ENCODE peak calls at places on chromosomes 4 and X, in six cellular contexts. V, L, Q, T, E and Z are unnamed samples.

GRCh38 chr4:147355849-147356248 is 125.0 kb upstream of the EDNRA start:
- DNase-seq in T (no peak), L (no peak), E (no peak), V (no peak), Q (no peak), Z (no peak)

GRCh38 chr4:2297606-2298517 is 36.0 kb upstream of the MXD4 start:
- DNase-seq in L (peak), E (no peak), T (no peak), Q (no peak), V (peak), Z (no peak)

GRCh38 chr4:103024996-103025395 is 5.5 kb upstream of the SLC9B1 start:
- DNase-seq in V (no peak), T (no peak), E (no peak), L (no peak), Q (no peak), Z (no peak)

GRCh38 chr4:3382251-3382650 is 59.5 kb upstream of the HGFAC start:
- DNase-seq in Q (no peak), V (no peak), E (peak), L (no peak), T (no peak), Z (no peak)

GRCh38 chr4:86927843-86928395 is 6.9 kb upstream of the AFF1 start:
- DNase-seq in L (peak), E (no peak), V (no peak), T (no peak), Q (no peak), Z (no peak)

GRCh38 chr4:173025131-173025530 is 143.5 kb upstream of the GALNT7 start:
- DNase-seq in E (no peak), L (peak), Q (peak), T (no peak), V (no peak), Z (peak)

GRCh38 chr4:104592894-104593470 is 98.3 kb upstream of the CXXC4 start:
- DNase-seq in E (no peak), Q (no peak), T (no peak), V (no peak), L (no peak), Z (no peak)

GRCh38 chr4:184384056-184384809 is 90.1 kb downstream of the IRF2 start:
- DNase-seq in E (no peak), T (no peak), Q (no peak), L (peak), V (no peak), Z (peak)

GRCh38 chrX:3592184-3592583 is 121.3 kb downstream of the PRKX start:
- DNase-seq in T (no peak), E (no peak), L (no peak), Q (no peak), V (no peak), Z (no peak)

GRCh38 chr4:182879913-182880312 is 37.3 kb downstream of the DCTD start:
- DNase-seq in Q (no peak), V (no peak), T (no peak), L (no peak), E (no peak), Z (no peak)

GRCh38 chrX:97397371-97397770 is 513.7 kb downstream of the RPA4 start:
- DNase-seq in T (no peak), L (no peak), E (no peak), Q (no peak), V (no peak), Z (no peak)

GRCh38 chrX:48677456-48678030 is 6.1 kb upstream of the WAS start:
- DNase-seq in L (peak), V (no peak), E (no peak), Q (no peak), T (no peak), Z (no peak)

GRCh38 chr4:84501197-84501492 is 2.1 kb upstream of the NKX6-1 start:
- DNase-seq in Q (no peak), L (no peak), V (no peak), E (no peak), T (no peak), Z (no peak)

GRCh38 chr4:6360385-6360784 is 90.7 kb downstream of the WFS1 start:
- DNase-seq in V (no peak), Q (no peak), T (no peak), E (no peak), L (no peak), Z (no peak)
- H3K27ac ChIP-seq in V (no peak), Q (no peak), T (no peak), E (no peak), L (no peak), Z (no peak)

DNA sequence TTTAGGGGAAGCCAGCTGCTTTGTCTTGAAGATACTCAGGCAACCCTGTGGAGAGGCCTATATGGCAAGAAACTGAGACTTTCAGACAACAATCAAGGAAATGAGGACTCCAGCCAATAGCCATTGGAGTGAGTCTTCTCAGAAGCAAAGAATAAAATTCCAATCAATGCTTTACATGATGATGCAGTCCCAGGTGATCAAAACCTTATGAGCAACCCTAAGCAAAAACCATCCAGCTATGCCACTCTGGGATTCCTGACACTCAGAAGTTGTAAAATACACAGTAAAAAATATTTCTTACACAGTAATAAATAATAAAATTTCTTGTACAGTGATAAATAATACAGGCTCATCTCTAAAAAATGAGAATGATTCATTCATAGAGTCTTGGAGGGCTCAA is 150.5 kb downstream of the IL15 start:
- DNase-seq in V (no peak), L (no peak), Q (no peak), T (no peak), E (no peak), Z (no peak)
- TF ChIP-seq CTCF in V (no peak), L (no peak), Q (no peak), T (no peak), E (no peak), Z (no peak)

GRCh38 chr4:156950090-156950489 is 21.5 kb downstream of the PDGFC start:
- DNase-seq in V (no peak), E (no peak), L (no peak), T (no peak), Q (no peak), Z (no peak)

GRCh38 chr4:156946508-156947197 is 24.9 kb downstream of the PDGFC start:
- DNase-seq in V (no peak), T (no peak), L (no peak), E (no peak), Q (no peak), Z (no peak)

GRCh38 chr4:156948738-156949137 is 22.9 kb downstream of the PDGFC start:
- DNase-seq in T (no peak), L (no peak), Q (no peak), E (no peak), V (no peak), Z (no peak)

GRCh38 chr4:156949373-156949814 is 22.2 kb downstream of the PDGFC start:
- DNase-seq in V (no peak), Q (no peak), T (no peak), L (no peak), E (no peak), Z (no peak)

DNA sequence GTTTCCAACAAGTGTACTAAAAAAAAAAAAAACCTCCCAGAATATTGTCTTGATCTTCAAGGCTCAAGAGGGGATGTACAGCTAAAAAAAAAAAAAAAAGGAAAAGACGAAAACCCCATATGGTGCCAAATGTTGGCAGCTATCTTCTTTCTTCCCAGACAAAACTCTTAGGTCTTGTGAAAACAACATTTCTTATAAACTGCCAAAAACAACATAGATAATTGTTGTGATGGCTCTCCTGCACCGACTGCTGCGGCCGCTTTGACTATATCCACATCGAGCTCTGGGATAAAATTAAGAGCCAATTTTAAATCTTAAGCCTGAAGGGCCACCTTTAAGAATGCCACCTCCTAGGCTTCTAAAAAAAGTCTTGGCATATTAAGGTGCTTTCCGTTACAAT is 23.5 kb downstream of the PDGFC start:
- DNase-seq in T (no peak), Q (no peak), E (no peak), L (no peak), V (no peak), Z (no peak)
- H3K27ac ChIP-seq in T (no peak), Q (peak), E (no peak), L (no peak), V (no peak), Z (no peak)

GRCh38 chr4:159229164-159229563 is 126.3 kb downstream of the RAPGEF2 start:
- DNase-seq in V (no peak), Q (no peak), E (no peak), L (no peak), T (no peak), Z (no peak)

GRCh38 chr4:159232465-159233106 is 129.7 kb downstream of the RAPGEF2 start:
- DNase-seq in V (no peak), E (no peak), T (no peak), L (no peak), Q (no peak), Z (no peak)

GRCh38 chr4:159227984-159228383 is 125.1 kb downstream of the RAPGEF2 start:
- DNase-seq in L (peak), E (no peak), Q (no peak), V (no peak), T (peak), Z (no peak)

GRCh38 chr4:159224412-159224811 is 121.5 kb downstream of the RAPGEF2 start:
- DNase-seq in T (no peak), Q (no peak), V (no peak), L (no peak), E (no peak), Z (no peak)

GRCh38 chr4:159227378-159227777 is 124.5 kb downstream of the RAPGEF2 start:
- DNase-seq in L (no peak), T (no peak), Q (no peak), V (no peak), E (no peak), Z (no peak)
- TF ChIP-seq CTCF in L (no peak), T (no peak), Q (no peak), V (no peak), E (no peak), Z (no peak)

DNA sequence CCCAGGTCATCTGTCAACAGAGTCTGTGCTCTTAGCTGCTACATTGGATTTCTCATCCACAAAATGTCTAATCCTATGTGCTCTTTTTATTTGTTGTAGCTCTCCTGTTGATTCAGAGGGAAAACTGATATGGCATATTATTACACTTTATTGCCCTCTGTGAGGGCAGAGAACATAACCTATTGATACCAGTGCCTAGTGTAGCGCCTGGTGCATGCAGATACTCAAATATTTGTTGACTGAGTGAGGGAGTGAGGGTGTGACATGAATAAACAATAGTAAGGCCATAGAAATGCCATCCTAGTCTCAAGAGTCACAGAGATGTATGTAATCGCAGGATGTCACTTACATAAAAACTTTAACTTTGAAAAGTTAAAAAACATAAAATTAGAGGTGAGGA is 159.1 kb downstream of the SHROOM3 start:
- DNase-seq in V (no peak), Q (no peak), E (no peak), T (no peak), L (peak), Z (no peak)
- H3K27ac ChIP-seq in V (no peak), Q (no peak), E (no peak), T (no peak), L (no peak), Z (no peak)

GRCh38 chrX:153688071-153688470 is 345 bp downstream of the SLC6A8 start:
- DNase-seq in L (no peak), E (no peak), V (no peak), Q (no peak), T (no peak), Z (no peak)

GRCh38 chrX:153690466-153690865 is 2.7 kb downstream of the SLC6A8 start:
- DNase-seq in E (no peak), V (no peak), L (no peak), Q (no peak), T (no peak), Z (no peak)

GRCh38 chrX:153688900-153689590 is 1.3 kb downstream of the SLC6A8 start:
- DNase-seq in Q (no peak), E (no peak), V (peak), T (no peak), L (no peak), Z (no peak)

GRCh38 chrX:153688534-153688899 is 791 bp downstream of the SLC6A8 start:
- DNase-seq in V (no peak), L (no peak), Q (no peak), T (no peak), E (no peak), Z (no peak)

DNA sequence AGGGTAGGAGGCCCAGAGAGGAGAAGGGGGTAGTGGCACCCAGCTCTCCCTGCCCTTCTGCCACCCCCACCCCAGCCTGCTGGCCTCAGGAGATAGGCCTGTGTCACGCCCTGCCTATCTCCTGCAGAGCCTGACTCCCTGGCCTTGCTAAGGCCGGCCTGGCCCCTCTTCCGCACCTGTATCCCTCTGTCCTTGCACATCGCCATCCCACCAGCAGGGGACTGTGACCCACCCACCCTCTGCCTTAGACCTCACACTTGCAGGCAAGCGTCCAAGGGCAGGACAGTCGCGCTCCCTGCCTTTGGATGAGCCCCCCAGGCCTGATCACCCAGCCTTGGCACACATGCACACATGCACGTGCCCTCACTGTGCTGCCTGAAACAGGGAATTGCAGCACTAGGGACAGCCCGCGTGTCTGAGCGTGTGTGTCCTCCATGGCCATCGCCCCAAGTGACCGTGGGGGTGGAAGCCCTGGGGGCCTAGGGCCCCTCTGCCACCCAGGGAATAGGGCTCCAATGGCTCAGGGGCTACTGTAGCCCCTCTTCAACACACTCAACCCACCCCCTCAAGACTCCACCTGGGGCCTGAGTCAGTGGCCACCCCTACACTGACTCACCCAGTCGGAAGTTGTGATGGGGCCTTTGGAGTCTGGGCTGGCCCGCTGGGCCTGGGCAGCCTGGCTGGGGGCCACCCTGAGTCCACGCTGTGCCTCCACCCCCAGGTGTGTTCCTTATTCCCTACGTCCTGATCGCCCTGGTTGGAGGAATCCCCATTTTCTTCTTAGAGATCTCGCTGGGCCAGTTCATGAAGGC is 2.1 kb downstream of the SLC6A8 start:
- DNase-seq in E (no peak), Q (no peak), L (no peak), V (no peak), T (no peak), Z (no peak)
- TF ChIP-seq CTCF in E (no peak), Q (no peak), L (no peak), V (no peak), T (no peak), Z (no peak)

GRCh38 chr4:153468587-153468986 is 2.4 kb downstream of the TMEM131L start:
- DNase-seq in E (no peak), Q (no peak), V (no peak), L (peak), T (no peak), Z (peak)
- H3K27ac ChIP-seq in E (no peak), Q (no peak), V (no peak), L (peak), T (peak), Z (peak)

GRCh38 chrX:9992724-9993123 is 25.6 kb downstream of the CLDN34 start:
- DNase-seq in T (no peak), V (no peak), E (no peak), L (peak), Q (no peak), Z (no peak)

GRCh38 chrX:9983463-9983862 is 16.3 kb downstream of the CLDN34 start:
- DNase-seq in V (no peak), L (peak), Q (no peak), T (no peak), E (no peak), Z (no peak)

GRCh38 chrX:9992061-9992460 is 24.9 kb downstream of the CLDN34 start:
- DNase-seq in L (peak), V (no peak), Q (no peak), T (no peak), E (no peak), Z (no peak)

GRCh38 chrX:9988762-9989161 is 21.6 kb downstream of the CLDN34 start:
- DNase-seq in E (no peak), L (no peak), V (no peak), Q (no peak), T (no peak), Z (no peak)
- TF ChIP-seq CTCF in E (no peak), L (peak), V (peak), Q (peak), T (no peak), Z (peak)

DNA sequence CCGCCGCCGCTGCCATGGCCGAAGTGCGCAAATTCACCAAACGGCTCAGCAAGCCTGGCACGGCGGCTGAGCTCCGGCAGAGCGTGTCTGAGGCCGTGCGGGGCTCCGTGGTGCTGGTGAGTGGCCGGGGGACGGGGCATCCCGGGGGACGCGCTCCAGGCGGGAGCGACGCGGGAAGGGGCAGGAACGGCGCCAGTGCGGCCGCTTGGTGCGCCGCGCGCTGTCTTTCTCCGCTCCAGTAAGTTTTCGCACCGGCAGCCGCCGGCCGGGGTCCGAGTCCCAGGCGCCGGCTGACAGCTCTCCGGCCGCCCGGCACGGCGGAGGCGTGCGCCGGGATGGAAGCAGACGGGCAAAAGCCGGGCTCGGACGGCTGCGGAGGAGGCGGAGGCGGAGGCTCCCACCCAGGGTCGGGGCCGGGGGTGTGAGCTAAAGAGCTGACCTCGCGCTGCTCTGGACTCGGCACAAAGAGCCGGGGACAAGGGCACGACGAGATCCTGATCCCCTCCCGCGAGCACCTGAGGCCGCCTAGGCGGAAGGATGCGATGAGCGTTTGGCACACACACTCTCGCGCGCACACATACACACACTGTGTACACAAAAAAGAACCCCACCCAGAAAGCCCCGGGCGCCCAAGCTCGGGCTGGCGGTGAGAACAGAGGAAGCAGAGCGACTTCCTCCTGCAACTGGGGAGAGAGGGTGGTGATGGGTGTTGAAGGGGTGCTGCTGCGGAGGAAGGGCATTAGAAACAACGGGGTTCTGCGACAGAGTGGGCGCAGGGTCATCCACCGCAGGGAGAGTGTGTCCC is 545 bp downstream of the DOCK11 start:
- DNase-seq in E (no peak), T (no peak), L (peak), V (peak), Q (peak), Z (peak)
- H3K27ac ChIP-seq in E (peak), T (peak), L (peak), V (peak), Q (peak), Z (peak)

GRCh38 chr4:137226900-137227299 is 305.4 kb downstream of the PCDH18 start:
- DNase-seq in E (no peak), V (no peak), T (no peak), Q (no peak), L (no peak), Z (no peak)
- TF ChIP-seq CTCF in E (no peak), V (no peak), T (no peak), Q (peak), L (no peak), Z (no peak)